ENCODE peak calls at places on chromosomes 4 and X, in five cellular contexts. One of them, this sample, is unnamed.

GRCh38 chr4:84091266-84091665 is 407.8 kb downstream of the NKX6-1 start:
- DNase-seq in effector memory CD4-positive, alpha-beta T cell: no peak
- DNase-seq in ELR: no peak
- DNase-seq in GM03348: no peak
- DNase-seq in adipocyte: no peak
- DNase-seq in this sample: no peak

GRCh38 chr4:45385306-45385705 is 659.0 kb upstream of the GNPDA2 start:
- DNase-seq in GM03348: no peak
- DNase-seq in effector memory CD4-positive, alpha-beta T cell: no peak
- DNase-seq in adipocyte: no peak
- DNase-seq in ELR: no peak
- DNase-seq in this sample: no peak

GRCh38 chr4:184384810-184385557 is 89.4 kb downstream of the IRF2 start:
- DNase-seq in effector memory CD4-positive, alpha-beta T cell: no peak
- DNase-seq in ELR: no peak
- DNase-seq in GM03348: no peak
- DNase-seq in adipocyte: peak; percentile 61
- DNase-seq in this sample: no peak

GRCh38 chr4:93157984-93158383 is 670.6 kb upstream of the ATOH1 start:
- DNase-seq in adipocyte: peak; percentile 5
- DNase-seq in GM03348: no peak
- DNase-seq in effector memory CD4-positive, alpha-beta T cell: no peak
- DNase-seq in ELR: no peak
- DNase-seq in this sample: no peak

GRCh38 chr4:40327340-40327739 is 7.8 kb upstream of the CHRNA9 start:
- DNase-seq in ELR: no peak
- DNase-seq in adipocyte: peak; percentile 59
- DNase-seq in effector memory CD4-positive, alpha-beta T cell: no peak
- DNase-seq in GM03348: no peak
- DNase-seq in this sample: no peak

GRCh38 chr4:117676153-117676552 is 358.1 kb upstream of the NDST3 start:
- DNase-seq in GM03348: no peak
- DNase-seq in ELR: no peak
- DNase-seq in effector memory CD4-positive, alpha-beta T cell: no peak
- DNase-seq in adipocyte: no peak
- DNase-seq in this sample: no peak

GRCh38 chrX:24145340-24146186 is 4.0 kb upstream of the ZFX start:
- DNase-seq in effector memory CD4-positive, alpha-beta T cell: no peak
- DNase-seq in adipocyte: peak; percentile 66
- DNase-seq in ELR: peak; percentile 81
- DNase-seq in GM03348: peak; percentile 27
- DNase-seq in this sample: no peak

GRCh38 chr4:10092481-10093272 is 23.9 kb downstream of the WDR1 start:
- DNase-seq in adipocyte: peak; percentile 24
- DNase-seq in ELR: no peak
- DNase-seq in effector memory CD4-positive, alpha-beta T cell: no peak
- DNase-seq in GM03348: no peak
- DNase-seq in this sample: no peak

GRCh38 chr4:109981936-109982335 is 69.3 kb downstream of the EGF start:
- DNase-seq in effector memory CD4-positive, alpha-beta T cell: no peak
- DNase-seq in ELR: no peak
- DNase-seq in adipocyte: no peak
- DNase-seq in GM03348: no peak
- DNase-seq in this sample: no peak

This sample was measured in ovary.